ENCODE peak calls at places on chromosomes 12 and 14, in ten cellular contexts. Y is upper lobe of right lung; Q is body of pancreas; H is pancreas; A is endothelial cell of umbilical vein; M is lung; B is ovary; V is upper lobe of left lung; Z is CD8-positive, alpha-beta T cell; P is CD4-positive, alpha-beta memory T cell. K is an unnamed sample.

GRCh38 chr12:65822732-65823480 is 1.4 kb upstream of the HMGA2 start:
- DNase-seq in Y (no peak), Q (peak; percentile 2), H (peak; percentile 13), A (peak; percentile 57), M (no peak), B (no peak), V (no peak), Z (no peak), P (no peak), K (peak; percentile 44)

GRCh38 chr12:96241484-96242256 is 47.5 kb downstream of the ELK3 start:
- DNase-seq in Y (no peak), Q (peak; percentile 45), H (no peak), A (peak; percentile 52), M (no peak), B (no peak), V (peak; percentile 60), Z (peak; percentile 65), P (peak; percentile 95), K (peak; percentile 79)

GRCh38 chr12:115947696-115948062 is 329.8 kb downstream of the MED13L start:
- DNase-seq in Y (no peak), Q (no peak), H (no peak), A (no peak), M (no peak), B (no peak), V (no peak), Z (no peak), P (no peak), K (no peak)

GRCh38 chr14:20866963-20867362 is 24.2 kb upstream of the RNASE3 start:
- DNase-seq in Y (no peak), Q (peak; percentile 15), H (no peak), A (peak; percentile 24), M (no peak), B (no peak), V (no peak), Z (no peak), P (no peak), K (no peak)

GRCh38 chr12:11228268-11228879 is 41.1 kb downstream of the PRB3 start:
- DNase-seq in Y (no peak), Q (peak; percentile 36), H (no peak), A (peak; percentile 73), M (peak; percentile 29), B (no peak), V (peak; percentile 23), Z (no peak), P (peak; percentile 17), K (no peak)

GRCh38 chr12:5840900-5841299 is 104.2 kb downstream of the ANO2 start:
- DNase-seq in Y (no peak), Q (no peak), H (no peak), A (no peak), M (no peak), B (no peak), V (no peak), Z (no peak), P (no peak), K (no peak)

GRCh38 chr12:121789800-121790748 is 3.4 kb downstream of the RHOF start:
- DNase-seq in Y (peak; percentile 88), Q (peak; percentile 77), H (peak; percentile 66), A (no peak), M (peak; percentile 71), B (no peak), V (peak; percentile 92), Z (peak; percentile 91), P (peak; percentile 95), K (peak; percentile 88)

GRCh38 chr14:72641086-72641485 is 252.8 kb downstream of the DPF3 start:
- DNase-seq in Y (no peak), Q (no peak), H (no peak), A (no peak), M (peak; percentile 11), B (no peak), V (no peak), Z (no peak), P (no peak), K (no peak)

GRCh38 chr12:80352476-80352875 is 91.6 kb upstream of the PTPRQ start:
- DNase-seq in Y (no peak), Q (no peak), H (no peak), A (no peak), M (no peak), B (no peak), V (no peak), Z (no peak), P (no peak), K (no peak)

GRCh38 chr12:130126023-130126432 is 36.2 kb upstream of the FZD10 start:
- DNase-seq in Y (no peak), Q (peak; percentile 20), H (no peak), A (no peak), M (no peak), B (peak; percentile 40), V (no peak), Z (no peak), P (no peak), K (no peak)
- H3K4me3 ChIP-seq in Y (no peak overlapping the region), Q (no peak overlapping the region), H (no peak overlapping the region), A (no peak overlapping the region), M (no peak overlapping the region), B (no peak overlapping the region), V (no peak overlapping the region), Z (no peak overlapping the region), P (no peak overlapping the region), K (no peak overlapping the region)

DNA sequence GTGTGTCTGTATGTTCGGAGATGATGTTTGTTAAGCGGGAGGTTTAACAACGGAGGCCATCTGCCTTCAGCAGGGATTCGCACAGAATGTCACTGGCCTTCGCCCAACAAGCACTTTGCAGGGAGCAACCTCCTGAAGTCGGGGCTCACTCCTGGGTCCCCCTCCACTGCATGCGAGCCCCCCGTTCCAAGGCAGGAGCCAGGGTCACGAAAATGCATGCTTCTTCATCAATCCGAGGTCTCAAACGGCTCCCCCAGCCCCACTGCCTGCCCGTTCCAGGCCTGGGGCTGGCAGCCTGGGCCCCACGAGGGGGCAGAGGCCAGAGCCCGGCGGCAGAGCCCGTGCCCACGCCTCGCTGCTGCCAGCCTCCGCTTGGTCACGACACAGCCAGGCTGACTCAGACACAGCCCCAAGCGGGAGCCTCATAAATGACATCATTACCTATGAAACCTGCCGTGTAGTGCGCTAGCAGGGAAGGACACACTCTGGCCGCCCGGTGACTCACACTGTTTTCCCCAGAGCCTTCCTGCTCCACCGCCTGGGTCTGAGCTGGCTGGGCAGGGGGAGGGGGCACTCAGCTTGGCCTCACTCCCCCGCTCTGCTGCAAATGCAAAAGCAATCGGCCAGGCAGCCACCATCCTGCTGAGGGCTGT is 169.5 kb upstream of the RTL1 start:
- DNase-seq in Y (peak; percentile 66), Q (peak; percentile 60), H (peak; percentile 32), A (peak; percentile 99), M (peak; percentile 29), B (peak; percentile 64), V (peak; percentile 23), Z (no peak), P (no peak), K (peak; percentile 88)
- H3K4me1 ChIP-seq in Y (no peaks in the 10 kb centered on the region), Q (peaks cover 14% of the 10 kb centered on the region), H (peaks cover 4% of the 10 kb centered on the region), A (peaks cover 49% of the 10 kb centered on the region), M (no peaks in the 10 kb centered on the region), B (no peaks in the 10 kb centered on the region), V (peaks cover 11% of the 10 kb centered on the region), Z (peaks cover 9% of the 10 kb centered on the region), P (no peaks in the 10 kb centered on the region), K (no peaks in the 10 kb centered on the region)

GRCh38 chr14:33460119-33460518 is 490.8 kb downstream of the EGLN3 start:
- DNase-seq in Y (no peak), Q (no peak), H (no peak), A (no peak), M (no peak), B (no peak), V (no peak), Z (no peak), P (no peak), K (no peak)

GRCh38 chr14:33454707-33455106 is 496.2 kb downstream of the EGLN3 start:
- DNase-seq in Y (no peak), Q (no peak), H (no peak), A (no peak), M (no peak), B (no peak), V (no peak), Z (no peak), P (no peak), K (no peak)

GRCh38 chr14:33457021-33457420 is 493.9 kb downstream of the EGLN3 start:
- DNase-seq in Y (no peak), Q (no peak), H (no peak), A (no peak), M (no peak), B (no peak), V (no peak), Z (no peak), P (no peak), K (no peak)

GRCh38 chr14:33455998-33456397 is 494.9 kb downstream of the EGLN3 start:
- DNase-seq in Y (no peak), Q (no peak), H (no peak), A (no peak), M (no peak), B (no peak), V (no peak), Z (no peak), P (no peak), K (no peak)

DNA sequence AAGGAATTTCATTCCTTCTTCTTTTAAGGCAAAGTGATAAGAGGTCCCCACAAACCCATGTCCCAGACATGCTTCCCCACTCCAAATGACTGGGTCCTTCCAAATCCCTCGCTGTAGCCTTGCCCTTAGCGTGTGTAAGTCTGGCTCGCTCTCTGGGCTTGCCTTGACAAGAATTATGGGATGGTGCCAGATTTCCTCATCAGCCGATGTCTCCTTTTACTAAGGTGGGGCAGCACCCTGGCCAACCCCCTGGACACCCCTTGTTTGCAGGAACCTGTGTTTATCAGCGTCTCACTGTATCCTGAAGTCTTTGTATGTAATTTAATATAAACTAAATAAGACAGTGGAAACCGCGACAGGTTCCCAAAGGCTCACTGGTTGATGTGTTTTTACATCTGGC is 493.3 kb downstream of the EGLN3 start:
- DNase-seq in Y (no peak), Q (no peak), H (no peak), A (no peak), M (no peak), B (no peak), V (no peak), Z (no peak), P (no peak), K (no peak)
- H3K27ac ChIP-seq in Y (no peak overlapping the region), Q (no peak overlapping the region), H (no peak overlapping the region), A (no peak overlapping the region), M (no peak overlapping the region), B (no peak overlapping the region), V (no peak overlapping the region), Z (no peak overlapping the region), P (no peak overlapping the region), K (no peak overlapping the region)

GRCh38 chr14:69982220-69982795 is 103.1 kb downstream of the SMOC1 start:
- DNase-seq in Y (no peak), Q (no peak), H (no peak), A (no peak), M (no peak), B (no peak), V (no peak), Z (no peak), P (no peak), K (no peak)

GRCh38 chr14:69985456-69985855 is 106.2 kb downstream of the SMOC1 start:
- DNase-seq in Y (no peak), Q (no peak), H (no peak), A (no peak), M (no peak), B (no peak), V (no peak), Z (no peak), P (no peak), K (no peak)

GRCh38 chr14:69983317-69983716 is 104.1 kb downstream of the SMOC1 start:
- DNase-seq in Y (no peak), Q (no peak), H (no peak), A (no peak), M (no peak), B (no peak), V (no peak), Z (no peak), P (no peak), K (no peak)

GRCh38 chr14:69980457-69981414 is 101.5 kb downstream of the SMOC1 start:
- DNase-seq in Y (no peak), Q (peak; percentile 38), H (no peak), A (no peak), M (no peak), B (no peak), V (no peak), Z (no peak), P (no peak), K (no peak)

GRCh38 chr14:69979882-69980281 is 100.7 kb downstream of the SMOC1 start:
- DNase-seq in Y (no peak), Q (no peak), H (no peak), A (no peak), M (no peak), B (no peak), V (no peak), Z (no peak), P (no peak), K (no peak)
- H3K4me3 ChIP-seq in Y (no peak overlapping the region), Q (no peak overlapping the region), H (no peak overlapping the region), A (no peak overlapping the region), M (no peak overlapping the region), B (no peak overlapping the region), V (no peak overlapping the region), Z (no peak overlapping the region), P (no peak overlapping the region), K (no peak overlapping the region)

K was measured in aorta.